ENCODE peak calls at places on chromosome 2, in eight cellular contexts. One of them, this sample, is unnamed.
A peak's percentile ranks its signal among the peaks of the same experiment; 100 is the strongest.

GRCh38 chr2:77102927-77103326 is 419.2 kb downstream of the LRRTM4 start:
- DNase-seq in GM19239: no peak
- DNase-seq in AG08396: no peak
- DNase-seq in nephron progenitor cell: no peak
- DNase-seq in K562: no peak
- DNase-seq in M059J: no peak
- DNase-seq in smooth muscle cell of the brain vasculature: no peak
- DNase-seq in stimulated activated CD4-positive, alpha-beta T cell treated with anti-CD3 and anti-CD28 coated beads, Interleukin-12 subunit alpha, Interleukin-12 subunit beta, amount 100 ng/mL, for 4 hours: no peak
- DNase-seq in this sample: no peak

GRCh38 chr2:231300020-231300721 is 95.3 kb upstream of the B3GNT7 start:
- DNase-seq in M059J: no peak
- DNase-seq in K562: no peak
- DNase-seq in stimulated activated CD4-positive, alpha-beta T cell treated with anti-CD3 and anti-CD28 coated beads, Interleukin-12 subunit alpha, Interleukin-12 subunit beta, amount 100 ng/mL, for 4 hours: no peak
- DNase-seq in AG08396: no peak
- DNase-seq in nephron progenitor cell: no peak
- DNase-seq in smooth muscle cell of the brain vasculature: no peak
- DNase-seq in GM19239: no peak
- DNase-seq in this sample: peak; percentile 61

GRCh38 chr2:221999702-222000101 is 299.1 kb downstream of the PAX3 start:
- DNase-seq in GM19239: no peak
- DNase-seq in K562: no peak
- DNase-seq in nephron progenitor cell: no peak
- DNase-seq in stimulated activated CD4-positive, alpha-beta T cell treated with anti-CD3 and anti-CD28 coated beads, Interleukin-12 subunit alpha, Interleukin-12 subunit beta, amount 100 ng/mL, for 4 hours: no peak
- DNase-seq in smooth muscle cell of the brain vasculature: no peak
- DNase-seq in M059J: peak; percentile 88
- DNase-seq in AG08396: peak; percentile 22
- DNase-seq in this sample: no peak

GRCh38 chr2:226829721-226830631 is 5.9 kb upstream of the RHBDD1 start:
- DNase-seq in nephron progenitor cell: no peak
- DNase-seq in GM19239: no peak
- DNase-seq in smooth muscle cell of the brain vasculature: no peak
- DNase-seq in stimulated activated CD4-positive, alpha-beta T cell treated with anti-CD3 and anti-CD28 coated beads, Interleukin-12 subunit alpha, Interleukin-12 subunit beta, amount 100 ng/mL, for 4 hours: no peak
- DNase-seq in K562: no peak
- DNase-seq in M059J: no peak
- DNase-seq in AG08396: no peak
- DNase-seq in this sample: no peak

GRCh38 chr2:29495536-29495935 is 380.3 kb downstream of the CLIP4 start:
- DNase-seq in AG08396: no peak
- DNase-seq in smooth muscle cell of the brain vasculature: no peak
- DNase-seq in K562: no peak
- DNase-seq in stimulated activated CD4-positive, alpha-beta T cell treated with anti-CD3 and anti-CD28 coated beads, Interleukin-12 subunit alpha, Interleukin-12 subunit beta, amount 100 ng/mL, for 4 hours: no peak
- DNase-seq in GM19239: no peak
- DNase-seq in M059J: no peak
- DNase-seq in nephron progenitor cell: no peak
- DNase-seq in this sample: no peak

GRCh38 chr2:179558010-179558911 is 293.6 kb upstream of the SESTD1 start:
- DNase-seq in nephron progenitor cell: no peak
- DNase-seq in M059J: no peak
- DNase-seq in K562: no peak
- DNase-seq in GM19239: no peak
- DNase-seq in smooth muscle cell of the brain vasculature: no peak
- DNase-seq in stimulated activated CD4-positive, alpha-beta T cell treated with anti-CD3 and anti-CD28 coated beads, Interleukin-12 subunit alpha, Interleukin-12 subunit beta, amount 100 ng/mL, for 4 hours: no peak
- DNase-seq in AG08396: no peak
- DNase-seq in this sample: no peak

GRCh38 chr2:241897231-241897916 is 27.8 kb downstream of the RTP5 start:
- DNase-seq in K562: no peak
- DNase-seq in smooth muscle cell of the brain vasculature: no peak
- DNase-seq in GM19239: no peak
- DNase-seq in stimulated activated CD4-positive, alpha-beta T cell treated with anti-CD3 and anti-CD28 coated beads, Interleukin-12 subunit alpha, Interleukin-12 subunit beta, amount 100 ng/mL, for 4 hours: no peak
- DNase-seq in M059J: no peak
- DNase-seq in nephron progenitor cell: no peak
- DNase-seq in AG08396: no peak
- DNase-seq in this sample: no peak

GRCh38 chr2:65602851-65603250 is 170.5 kb upstream of the SPRED2 start:
- DNase-seq in nephron progenitor cell: no peak
- DNase-seq in smooth muscle cell of the brain vasculature: no peak
- DNase-seq in K562: no peak
- DNase-seq in stimulated activated CD4-positive, alpha-beta T cell treated with anti-CD3 and anti-CD28 coated beads, Interleukin-12 subunit alpha, Interleukin-12 subunit beta, amount 100 ng/mL, for 4 hours: no peak
- DNase-seq in M059J: no peak
- DNase-seq in AG08396: no peak
- DNase-seq in GM19239: no peak
- DNase-seq in this sample: no peak

GRCh38 chr2:24779121-24779520 is 14.1 kb downstream of the PTRHD1 start:
- DNase-seq in K562: no peak
- DNase-seq in stimulated activated CD4-positive, alpha-beta T cell treated with anti-CD3 and anti-CD28 coated beads, Interleukin-12 subunit alpha, Interleukin-12 subunit beta, amount 100 ng/mL, for 4 hours: no peak
- DNase-seq in GM19239: no peak
- DNase-seq in smooth muscle cell of the brain vasculature: no peak
- DNase-seq in nephron progenitor cell: no peak
- DNase-seq in AG08396: no peak
- DNase-seq in M059J: no peak
- DNase-seq in this sample: no peak

GRCh38 chr2:231780123-231780908 is 766 bp downstream of the PDE6D start:
- DNase-seq in AG08396: peak; percentile 41
- DNase-seq in GM19239: no peak
- DNase-seq in K562: peak; percentile 26
- DNase-seq in smooth muscle cell of the brain vasculature: no peak
- DNase-seq in stimulated activated CD4-positive, alpha-beta T cell treated with anti-CD3 and anti-CD28 coated beads, Interleukin-12 subunit alpha, Interleukin-12 subunit beta, amount 100 ng/mL, for 4 hours: no peak
- DNase-seq in M059J: peak; percentile 25
- DNase-seq in nephron progenitor cell: peak; percentile 55
- DNase-seq in this sample: no peak

GRCh38 chr2:224055101-224055500 is 16.0 kb upstream of the SERPINE2 start:
- DNase-seq in M059J: peak; percentile 5
- DNase-seq in AG08396: no peak
- DNase-seq in GM19239: no peak
- DNase-seq in K562: no peak
- DNase-seq in stimulated activated CD4-positive, alpha-beta T cell treated with anti-CD3 and anti-CD28 coated beads, Interleukin-12 subunit alpha, Interleukin-12 subunit beta, amount 100 ng/mL, for 4 hours: no peak
- DNase-seq in nephron progenitor cell: no peak
- DNase-seq in smooth muscle cell of the brain vasculature: no peak
- DNase-seq in this sample: no peak

GRCh38 chr2:101829018-101829396 is 131.5 kb downstream of the MAP4K4 start:
- DNase-seq in M059J: no peak
- DNase-seq in nephron progenitor cell: no peak
- DNase-seq in AG08396: no peak
- DNase-seq in GM19239: no peak
- DNase-seq in stimulated activated CD4-positive, alpha-beta T cell treated with anti-CD3 and anti-CD28 coated beads, Interleukin-12 subunit alpha, Interleukin-12 subunit beta, amount 100 ng/mL, for 4 hours: no peak
- DNase-seq in smooth muscle cell of the brain vasculature: no peak
- DNase-seq in K562: no peak
- DNase-seq in this sample: no peak

GRCh38 chr2:162297925-162298552 is 20.4 kb downstream of the IFIH1 start:
- DNase-seq in M059J: peak; percentile 77
- DNase-seq in AG08396: peak; percentile 18
- DNase-seq in GM19239: no peak
- DNase-seq in nephron progenitor cell: peak; percentile 65
- DNase-seq in K562: peak; percentile 40
- DNase-seq in smooth muscle cell of the brain vasculature: peak; percentile 73
- DNase-seq in stimulated activated CD4-positive, alpha-beta T cell treated with anti-CD3 and anti-CD28 coated beads, Interleukin-12 subunit alpha, Interleukin-12 subunit beta, amount 100 ng/mL, for 4 hours: peak; percentile 21
- DNase-seq in this sample: peak; percentile 41

GRCh38 chr2:127811397-127811860 is 458 bp upstream of the WDR33 start:
- DNase-seq in M059J: no peak
- DNase-seq in smooth muscle cell of the brain vasculature: no peak
- DNase-seq in nephron progenitor cell: no peak
- DNase-seq in K562: peak; percentile 13
- DNase-seq in stimulated activated CD4-positive, alpha-beta T cell treated with anti-CD3 and anti-CD28 coated beads, Interleukin-12 subunit alpha, Interleukin-12 subunit beta, amount 100 ng/mL, for 4 hours: no peak
- DNase-seq in GM19239: no peak
- DNase-seq in AG08396: no peak
- DNase-seq in this sample: no peak

GRCh38 chr2:239830718-239831271 is 194.3 kb downstream of the NDUFA10 start:
- DNase-seq in smooth muscle cell of the brain vasculature: no peak
- DNase-seq in GM19239: no peak
- DNase-seq in stimulated activated CD4-positive, alpha-beta T cell treated with anti-CD3 and anti-CD28 coated beads, Interleukin-12 subunit alpha, Interleukin-12 subunit beta, amount 100 ng/mL, for 4 hours: no peak
- DNase-seq in nephron progenitor cell: no peak
- DNase-seq in K562: no peak
- DNase-seq in AG08396: no peak
- DNase-seq in M059J: no peak
- DNase-seq in this sample: no peak

GRCh38 chr2:189134485-189134884 is 45.1 kb downstream of the COL5A2 start:
- DNase-seq in GM19239: no peak
- DNase-seq in stimulated activated CD4-positive, alpha-beta T cell treated with anti-CD3 and anti-CD28 coated beads, Interleukin-12 subunit alpha, Interleukin-12 subunit beta, amount 100 ng/mL, for 4 hours: no peak
- DNase-seq in nephron progenitor cell: no peak
- DNase-seq in M059J: no peak
- DNase-seq in smooth muscle cell of the brain vasculature: no peak
- DNase-seq in AG08396: no peak
- DNase-seq in K562: no peak
- DNase-seq in this sample: no peak

GRCh38 chr2:15667579-15668556 is 76.2 kb downstream of the DDX1 start:
- DNase-seq in AG08396: no peak
- DNase-seq in K562: no peak
- DNase-seq in GM19239: no peak
- DNase-seq in smooth muscle cell of the brain vasculature: no peak
- DNase-seq in stimulated activated CD4-positive, alpha-beta T cell treated with anti-CD3 and anti-CD28 coated beads, Interleukin-12 subunit alpha, Interleukin-12 subunit beta, amount 100 ng/mL, for 4 hours: no peak
- DNase-seq in M059J: peak; percentile 3
- DNase-seq in nephron progenitor cell: no peak
- DNase-seq in this sample: no peak

GRCh38 chr2:231615058-231615671 is 22.5 kb downstream of the TEX44 start:
- DNase-seq in stimulated activated CD4-positive, alpha-beta T cell treated with anti-CD3 and anti-CD28 coated beads, Interleukin-12 subunit alpha, Interleukin-12 subunit beta, amount 100 ng/mL, for 4 hours: no peak
- DNase-seq in AG08396: no peak
- DNase-seq in smooth muscle cell of the brain vasculature: no peak
- DNase-seq in nephron progenitor cell: peak; percentile 44
- DNase-seq in K562: no peak
- DNase-seq in M059J: no peak
- DNase-seq in GM19239: no peak
- DNase-seq in this sample: no peak

GRCh38 chr2:15766911-15767597 is 173.3 kb upstream of the MYCN start:
- DNase-seq in stimulated activated CD4-positive, alpha-beta T cell treated with anti-CD3 and anti-CD28 coated beads, Interleukin-12 subunit alpha, Interleukin-12 subunit beta, amount 100 ng/mL, for 4 hours: no peak
- DNase-seq in M059J: no peak
- DNase-seq in GM19239: no peak
- DNase-seq in nephron progenitor cell: no peak
- DNase-seq in AG08396: no peak
- DNase-seq in K562: no peak
- DNase-seq in smooth muscle cell of the brain vasculature: no peak
- DNase-seq in this sample: no peak

GRCh38 chr2:191665286-191665685 is 12.7 kb upstream of the NABP1 start:
- DNase-seq in AG08396: no peak
- DNase-seq in smooth muscle cell of the brain vasculature: no peak
- DNase-seq in K562: no peak
- DNase-seq in M059J: peak; percentile 81
- DNase-seq in stimulated activated CD4-positive, alpha-beta T cell treated with anti-CD3 and anti-CD28 coated beads, Interleukin-12 subunit alpha, Interleukin-12 subunit beta, amount 100 ng/mL, for 4 hours: no peak
- DNase-seq in nephron progenitor cell: no peak
- DNase-seq in GM19239: no peak
- DNase-seq in this sample: no peak

GRCh38 chr2:105977212-105977611 is 216.9 kb downstream of the UXS1 start:
- DNase-seq in AG08396: peak; percentile 46
- DNase-seq in K562: no peak
- DNase-seq in M059J: peak; percentile 87
- DNase-seq in stimulated activated CD4-positive, alpha-beta T cell treated with anti-CD3 and anti-CD28 coated beads, Interleukin-12 subunit alpha, Interleukin-12 subunit beta, amount 100 ng/mL, for 4 hours: peak; percentile 13
- DNase-seq in smooth muscle cell of the brain vasculature: no peak
- DNase-seq in GM19239: no peak
- DNase-seq in nephron progenitor cell: no peak
- DNase-seq in this sample: no peak

GRCh38 chr2:46493241-46493970 is 14.0 kb downstream of the TMEM247 start:
- DNase-seq in K562: no peak
- DNase-seq in AG08396: peak; percentile 52
- DNase-seq in M059J: peak; percentile 64
- DNase-seq in GM19239: peak; percentile 46
- DNase-seq in stimulated activated CD4-positive, alpha-beta T cell treated with anti-CD3 and anti-CD28 coated beads, Interleukin-12 subunit alpha, Interleukin-12 subunit beta, amount 100 ng/mL, for 4 hours: no peak
- DNase-seq in nephron progenitor cell: no peak
- DNase-seq in smooth muscle cell of the brain vasculature: no peak
- DNase-seq in this sample: no peak

GRCh38 chr2:86078801-86079545 is 26.7 kb downstream of the POLR1A start:
- DNase-seq in GM19239: peak; percentile 13
- DNase-seq in AG08396: peak; percentile 30
- DNase-seq in smooth muscle cell of the brain vasculature: no peak
- DNase-seq in M059J: peak; percentile 42
- DNase-seq in K562: no peak
- DNase-seq in nephron progenitor cell: no peak
- DNase-seq in stimulated activated CD4-positive, alpha-beta T cell treated with anti-CD3 and anti-CD28 coated beads, Interleukin-12 subunit alpha, Interleukin-12 subunit beta, amount 100 ng/mL, for 4 hours: no peak
- DNase-seq in this sample: no peak

GRCh38 chr2:205865794-205866490 is 183.6 kb downstream of the NRP2 start:
- DNase-seq in AG08396: no peak
- DNase-seq in K562: no peak
- DNase-seq in GM19239: no peak
- DNase-seq in nephron progenitor cell: no peak
- DNase-seq in stimulated activated CD4-positive, alpha-beta T cell treated with anti-CD3 and anti-CD28 coated beads, Interleukin-12 subunit alpha, Interleukin-12 subunit beta, amount 100 ng/mL, for 4 hours: no peak
- DNase-seq in smooth muscle cell of the brain vasculature: no peak
- DNase-seq in M059J: peak; percentile 89
- DNase-seq in this sample: no peak

This sample was measured in pulmonary artery endothelial cell.